ENCODE peak calls at places on chromosomes 12 and 14, in six cellular contexts. A is HEK293T, R is HepG2, Y is A549, F is K562, X is GM12878. V is an unnamed sample.

GRCh38 chr12:121657305-121658008 is 12.0 kb downstream of the MORN3 start:
- DNase-seq in A (no peak), Y (no peak), X (no peak), R (no peak), F (no peak), V (no peak)

GRCh38 chr14:35261774-35262173 is 30.4 kb upstream of the PSMA6 start:
- DNase-seq in Y (peak), F (no peak), R (no peak), A (no peak), X (no peak), V (peak)

GRCh38 chr14:68947802-68948201 is 31.3 kb downstream of the ACTN1 start:
- DNase-seq in F (no peak), Y (peak), A (no peak), R (no peak), X (no peak), V (peak)

GRCh38 chr14:75204106-75204505 is 27.7 kb upstream of the TMED10 start:
- DNase-seq in F (no peak), A (no peak), R (no peak), X (no peak), Y (no peak), V (no peak)

GRCh38 chr12:44193281-44193680 is 357.4 kb downstream of the TMEM117 start:
- DNase-seq in A (no peak), R (no peak), Y (no peak), F (no peak), X (peak), V (no peak)

GRCh38 chr12:24788886-24789285 is 160.0 kb downstream of the BCAT1 start:
- DNase-seq in R (no peak), A (no peak), F (no peak), Y (no peak), X (no peak), V (no peak)

GRCh38 chr14:37594916-37595808 is at the start of the genes FOXA1 and TTC6:
- DNase-seq in X (no peak), A (peak), F (peak), R (peak), Y (peak), V (peak)

GRCh38 chr12:16347391-16348298 is at the start of gene MGST1:
- DNase-seq in R (peak), Y (peak), A (peak), X (peak), F (peak), V (peak)

GRCh38 chr14:92785601-92786426 is 8.3 kb upstream of the GOLGA5 start:
- DNase-seq in F (peak), R (no peak), A (no peak), Y (peak), X (no peak), V (peak)

GRCh38 chr12:1277905-1278304 is 286.9 kb downstream of the ERC1 start:
- DNase-seq in Y (no peak), F (no peak), X (no peak), A (no peak), R (peak), V (no peak)

GRCh38 chr12:54024127-54024526 is 4.1 kb upstream of the HOXC6 start:
- DNase-seq in X (no peak), F (no peak), A (no peak), R (no peak), Y (no peak), V (no peak)

GRCh38 chr12:124466200-124467128 is 100.9 kb downstream of the NCOR2 start:
- DNase-seq in A (no peak), Y (peak), X (no peak), R (no peak), F (no peak), V (peak)

GRCh38 chr12:116381744-116382455 is 104.4 kb upstream of the MED13L start:
- DNase-seq in X (no peak), F (no peak), R (no peak), Y (peak), A (no peak), V (peak)

GRCh38 chr14:20811994-20812393 is 9.3 kb upstream of the RNASE1 start:
- DNase-seq in F (no peak), A (no peak), R (no peak), X (no peak), Y (no peak), V (no peak)

GRCh38 chr14:95575820-95576473 is 41.1 kb downstream of the GLRX5 start:
- DNase-seq in Y (no peak), X (no peak), R (no peak), A (no peak), F (no peak), V (no peak)

GRCh38 chr14:95577875-95578274 is 43.0 kb downstream of the GLRX5 start:
- DNase-seq in A (no peak), X (no peak), R (no peak), F (no peak), Y (no peak), V (no peak)

GRCh38 chr14:95577067-95577800 is 42.4 kb downstream of the GLRX5 start:
- DNase-seq in A (no peak), X (peak), Y (no peak), F (no peak), R (no peak), V (no peak)

DNA sequence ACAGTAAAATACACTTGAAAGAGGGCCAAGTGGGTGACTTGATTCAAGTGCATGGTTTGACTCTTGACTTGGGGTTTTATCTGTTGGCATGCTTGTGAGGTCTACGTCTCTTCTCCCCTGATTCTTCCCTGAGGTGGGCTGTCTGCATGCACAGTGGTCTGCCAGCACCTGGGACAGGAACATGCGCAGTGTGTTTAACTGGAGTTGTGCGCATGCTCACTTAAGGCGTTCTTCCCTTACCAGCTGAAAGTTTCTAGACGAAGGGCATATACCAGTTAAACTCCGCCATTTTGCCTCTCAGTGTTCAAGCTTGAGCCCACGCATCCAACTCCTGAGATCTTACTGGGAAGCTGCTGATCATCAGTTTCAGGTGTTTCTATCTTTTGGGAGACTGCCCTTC is 38.5 kb downstream of the GLRX5 start:
- DNase-seq in X (no peak), R (no peak), A (no peak), F (no peak), Y (no peak), V (no peak)
- TF ChIP-seq BHLHE40 in X (no peak), R (no peak), A (no peak), F (no peak), Y (no peak), V (no peak)

GRCh38 chr14:56491299-56492285 is 88.0 kb upstream of the TMEM260 start:
- DNase-seq in X (peak), A (peak), R (peak), Y (peak), F (peak), V (peak)
- TF ChIP-seq BHLHE40 in X (no peak), A (no peak), R (no peak), Y (no peak), F (no peak), V (no peak)

GRCh38 chr14:101193126-101193844 is 289.8 kb upstream of the RTL1 start:
- DNase-seq in F (no peak), A (no peak), X (no peak), R (no peak), Y (no peak), V (no peak)
- TF ChIP-seq BHLHE40 in F (no peak), A (no peak), X (no peak), R (no peak), Y (no peak), V (no peak)

GRCh38 chr12:94458882-94459772 is 540 bp downstream of the CEP83 start:
- DNase-seq in A (peak), R (peak), X (no peak), F (peak), Y (peak), V (peak)

GRCh38 chr12:94460594-94460959 is 910 bp upstream of the CEP83 start:
- DNase-seq in A (no peak), X (no peak), Y (no peak), F (no peak), R (no peak), V (no peak)

GRCh38 chr12:94459773-94460593 is at the start of gene CEP83:
- DNase-seq in R (peak), Y (peak), F (peak), X (peak), A (peak), V (peak)

GRCh38 chr12:94457331-94457730 is 2.3 kb downstream of the CEP83 start:
- DNase-seq in A (no peak), F (no peak), R (no peak), Y (no peak), X (no peak), V (no peak)
- TF ChIP-seq BHLHE40 in A (no peak), F (no peak), R (no peak), Y (no peak), X (no peak), V (no peak)

GRCh38 chr14:61459229-61459628 is 137.8 kb downstream of the PRKCH start:
- DNase-seq in Y (no peak), X (no peak), R (no peak), A (no peak), F (no peak), V (no peak)

GRCh38 chr14:61454545-61454944 is 133.2 kb downstream of the PRKCH start:
- DNase-seq in R (no peak), X (no peak), A (no peak), F (no peak), Y (no peak), V (no peak)

GRCh38 chr14:61455351-61455750 is 134.0 kb downstream of the PRKCH start:
- DNase-seq in R (no peak), F (no peak), X (no peak), Y (no peak), A (no peak), V (no peak)

GRCh38 chr14:61458766-61459165 is 137.4 kb downstream of the PRKCH start:
- DNase-seq in A (no peak), Y (no peak), X (no peak), R (no peak), F (no peak), V (no peak)

GRCh38 chr14:61456720-61457119 is 135.3 kb downstream of the PRKCH start:
- DNase-seq in R (peak), Y (peak), F (peak), X (no peak), A (peak), V (peak)
- TF ChIP-seq BHLHE40 in R (no peak), Y (no peak), F (no peak), X (no peak), A (no peak), V (no peak)

DNA sequence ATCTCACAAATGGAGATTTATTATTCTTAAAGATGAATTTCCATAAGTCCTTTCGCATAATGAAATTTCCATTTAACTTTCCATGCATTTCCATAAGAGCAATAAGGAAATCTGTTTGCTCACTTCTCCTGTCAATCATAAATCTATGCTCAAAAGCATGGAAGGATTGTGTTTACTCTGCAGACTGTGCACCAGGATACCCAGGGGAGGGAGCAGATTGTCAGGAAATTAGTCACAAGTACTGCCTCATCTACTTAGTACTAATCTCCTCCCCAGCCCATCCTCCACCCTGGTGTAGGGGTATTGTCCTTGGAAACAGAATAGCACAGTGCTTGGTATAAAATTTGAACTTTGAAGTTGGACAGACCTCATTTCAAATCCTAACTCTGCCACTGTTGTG is 24.2 kb downstream of the PTGER2 start:
- DNase-seq in Y (peak), F (no peak), A (no peak), R (peak), X (no peak), V (peak)
- TF ChIP-seq BHLHE40 in Y (no peak), F (no peak), A (no peak), R (no peak), X (no peak), V (no peak)

V was measured in IMR-90.